ENCODE peak calls at places on chromosomes 13 and 19, in four cellular contexts. One of them, this sample, is unnamed.

GRCh38 chr19:49927526-49928264 is 1.3 kb upstream of the ATF5 start:
- DNase-seq in Daoy: no peak
- DNase-seq in stimulated activated CD8-positive, alpha-beta memory T cell treated with anti-CD3 and anti-CD28 coated beads, Interleukin-15, amount 100 ng/mL, for 4 hours: no peak
- DNase-seq in uterus: no peak
- DNase-seq in this sample: no peak

GRCh38 chr13:111518161-111518791 is 197.8 kb downstream of the TEX29 start:
- DNase-seq in stimulated activated CD8-positive, alpha-beta memory T cell treated with anti-CD3 and anti-CD28 coated beads, Interleukin-15, amount 100 ng/mL, for 4 hours: no peak
- DNase-seq in Daoy: peak
- DNase-seq in uterus: no peak
- DNase-seq in this sample: no peak

GRCh38 chr19:34336781-34337271 is 28.2 kb upstream of the GPI start:
- DNase-seq in Daoy: no peak
- DNase-seq in uterus: no peak
- DNase-seq in stimulated activated CD8-positive, alpha-beta memory T cell treated with anti-CD3 and anti-CD28 coated beads, Interleukin-15, amount 100 ng/mL, for 4 hours: peak
- DNase-seq in this sample: no peak

GRCh38 chr13:28467886-28468519 is 26.9 kb downstream of the FLT1 start:
- DNase-seq in stimulated activated CD8-positive, alpha-beta memory T cell treated with anti-CD3 and anti-CD28 coated beads, Interleukin-15, amount 100 ng/mL, for 4 hours: no peak
- DNase-seq in uterus: no peak
- DNase-seq in Daoy: no peak
- DNase-seq in this sample: no peak

GRCh38 chr19:13652810-13653590 is 111.3 kb upstream of the MRI1 start:
- DNase-seq in uterus: no peak
- DNase-seq in stimulated activated CD8-positive, alpha-beta memory T cell treated with anti-CD3 and anti-CD28 coated beads, Interleukin-15, amount 100 ng/mL, for 4 hours: no peak
- DNase-seq in Daoy: peak
- DNase-seq in this sample: no peak

GRCh38 chr19:39588066-39588465 is 14.3 kb upstream of the LGALS13 start:
- DNase-seq in Daoy: no peak
- DNase-seq in uterus: no peak
- DNase-seq in stimulated activated CD8-positive, alpha-beta memory T cell treated with anti-CD3 and anti-CD28 coated beads, Interleukin-15, amount 100 ng/mL, for 4 hours: no peak
- DNase-seq in this sample: no peak

GRCh38 chr19:35291916-35292315 is at the start of gene MAG:
- DNase-seq in stimulated activated CD8-positive, alpha-beta memory T cell treated with anti-CD3 and anti-CD28 coated beads, Interleukin-15, amount 100 ng/mL, for 4 hours: no peak
- DNase-seq in uterus: no peak
- DNase-seq in Daoy: no peak
- DNase-seq in this sample: no peak

GRCh38 chr13:51806571-51806970 is 2.6 kb upstream of the DHRS12 start:
- DNase-seq in Daoy: no peak
- DNase-seq in stimulated activated CD8-positive, alpha-beta memory T cell treated with anti-CD3 and anti-CD28 coated beads, Interleukin-15, amount 100 ng/mL, for 4 hours: no peak
- DNase-seq in uterus: no peak
- DNase-seq in this sample: no peak

GRCh38 chr13:46168341-46168740 is 13.6 kb downstream of the LCP1 start:
- DNase-seq in Daoy: no peak
- DNase-seq in uterus: peak
- DNase-seq in stimulated activated CD8-positive, alpha-beta memory T cell treated with anti-CD3 and anti-CD28 coated beads, Interleukin-15, amount 100 ng/mL, for 4 hours: no peak
- DNase-seq in this sample: no peak

GRCh38 chr13:20616059-20616797 is 49.3 kb downstream of the IFT88 start:
- DNase-seq in Daoy: peak
- DNase-seq in stimulated activated CD8-positive, alpha-beta memory T cell treated with anti-CD3 and anti-CD28 coated beads, Interleukin-15, amount 100 ng/mL, for 4 hours: no peak
- DNase-seq in uterus: no peak
- DNase-seq in this sample: no peak

This sample was measured in activated gamma-delta T cell.